ENCODE peak calls at places on chromosomes 5 and 9, in six cellular contexts. J is spleen, P is AG08395, Z is iPS-NIHi11, E is mammary epithelial cell, I is midbrain. O is an unnamed sample.

GRCh38 chr9:129319938-129320481 is 141.9 kb upstream of the IER5L start:
- DNase-seq in E (no peak), P (no peak), J (no peak), Z (no peak), I (no peak), O (peak; percentile 20)

GRCh38 chr5:72854419-72854818 is 38.0 kb downstream of the TNPO1 start:
- DNase-seq in J (no peak), P (no peak), I (no peak), E (peak; percentile 21), Z (no peak), O (no peak)

GRCh38 chr9:133990366-133991210 is 1.5 kb downstream of the VAV2 start:
- DNase-seq in E (peak; percentile 68), I (no peak), J (peak; percentile 74), P (peak; percentile 75), Z (no peak), O (peak; percentile 82)

GRCh38 chr9:117325110-117325788 is 89.6 kb downstream of the ASTN2 start:
- DNase-seq in Z (no peak), P (no peak), J (no peak), E (no peak), I (no peak), O (no peak)

GRCh38 chr9:77438653-77439052 is 209.5 kb downstream of the GNA14 start:
- DNase-seq in I (no peak), P (no peak), Z (no peak), J (no peak), E (no peak), O (no peak)

GRCh38 chr5:101102506-101102905 is 199.4 kb upstream of the ST8SIA4 start:
- DNase-seq in Z (peak; percentile 20), J (no peak), I (no peak), E (peak; percentile 1), P (no peak), O (no peak)

GRCh38 chr9:89442501-89442978 is 55.4 kb downstream of the SEMA4D start:
- DNase-seq in P (no peak), I (no peak), Z (no peak), J (no peak), E (no peak), O (no peak)

GRCh38 chr9:71783120-71783523 is 14.8 kb upstream of the CEMIP2 start:
- DNase-seq in J (peak; percentile 93), I (no peak), P (no peak), E (peak; percentile 88), Z (no peak), O (peak; percentile 78)

GRCh38 chr5:39119404-39120051 is 45.3 kb upstream of the RICTOR start:
- DNase-seq in E (no peak), J (no peak), P (no peak), Z (no peak), I (no peak), O (no peak)

GRCh38 chr5:158589939-158590338 is 509.8 kb downstream of the EBF1 start:
- DNase-seq in P (no peak), I (no peak), Z (no peak), J (no peak), E (no peak), O (no peak)

GRCh38 chr9:124835026-124835501 is 18.2 kb upstream of the WDR38 start:
- DNase-seq in Z (no peak), I (peak; percentile 6), J (no peak), P (no peak), E (peak; percentile 86), O (no peak)

GRCh38 chr5:3452622-3453021 is 143.0 kb upstream of the IRX1 start:
- DNase-seq in Z (no peak), I (no peak), E (no peak), P (no peak), J (no peak), O (no peak)

GRCh38 chr5:72600401-72600981 is 93.3 kb upstream of the ZNF366 start:
- DNase-seq in Z (no peak), P (peak; percentile 94), E (peak; percentile 96), J (no peak), I (no peak), O (no peak)

GRCh38 chr5:33330992-33331391 is 109.8 kb upstream of the TARS1 start:
- DNase-seq in P (no peak), I (no peak), J (no peak), E (no peak), Z (no peak), O (no peak)

GRCh38 chr9:137319434-137319975 is 17.4 kb upstream of the NRARP start:
- DNase-seq in E (no peak), Z (peak; percentile 6), J (peak; percentile 77), I (no peak), P (no peak), O (no peak)

GRCh38 chr5:111730659-111731382 is 26.2 kb downstream of the NREP start:
- DNase-seq in Z (no peak), P (no peak), J (no peak), E (no peak), I (no peak), O (no peak)

GRCh38 chr5:154610321-154611154 is 132.5 kb upstream of the HAND1 start:
- DNase-seq in E (peak; percentile 56), P (peak; percentile 85), I (peak; percentile 64), Z (peak; percentile 97), J (peak; percentile 89), O (peak; percentile 93)

GRCh38 chr9:109452761-109453160 is 45.3 kb downstream of the PTPN3 start:
- DNase-seq in P (peak; percentile 22), J (no peak), Z (no peak), E (peak; percentile 80), I (no peak), O (peak; percentile 33)

GRCh38 chr5:139382371-139382770 is 726 bp downstream of the SLC23A1 start:
- DNase-seq in Z (no peak), I (no peak), P (no peak), J (peak; percentile 67), E (no peak), O (no peak)

GRCh38 chr9:128771094-128771721 is 519 bp downstream of the ZER1 start:
- DNase-seq in P (no peak), Z (no peak), I (no peak), J (no peak), E (peak; percentile 37), O (peak; percentile 31)

GRCh38 chr9:75591972-75592371 is 298.5 kb upstream of the PCSK5 start:
- DNase-seq in P (no peak), J (no peak), I (no peak), Z (no peak), E (no peak), O (no peak)

GRCh38 chr5:9409413-9410089 is 136.3 kb downstream of the SEMA5A start:
- DNase-seq in Z (no peak), I (no peak), E (no peak), P (no peak), J (no peak), O (no peak)

GRCh38 chr5:86797677-86798076 is 179.9 kb downstream of the COX7C start:
- DNase-seq in E (no peak), P (no peak), J (no peak), I (no peak), Z (peak; percentile 46), O (peak; percentile 7)

GRCh38 chr9:136304456-136304855 is 562 bp upstream of the CCDC187 start:
- DNase-seq in I (no peak), P (no peak), J (no peak), Z (no peak), E (no peak), O (no peak)

GRCh38 chr5:111735829-111736228 is 21.2 kb downstream of the NREP start:
- DNase-seq in J (no peak), Z (peak; percentile 26), I (no peak), P (peak; percentile 84), E (peak; percentile 81), O (no peak)

GRCh38 chr5:57681942-57682341 is 199.3 kb upstream of the ACTBL2 start:
- DNase-seq in E (peak; percentile 99), I (no peak), P (no peak), J (no peak), Z (no peak), O (no peak)

GRCh38 chr9:81207651-81208050 is 481.7 kb downstream of the TLE1 start:
- DNase-seq in E (no peak), J (no peak), Z (no peak), P (no peak), I (no peak), O (no peak)

GRCh38 chr5:35924950-35925722 is 13.3 kb downstream of the CAPSL start:
- DNase-seq in J (peak; percentile 91), I (peak; percentile 78), E (peak; percentile 61), Z (peak; percentile 70), P (peak; percentile 81), O (peak; percentile 66)

GRCh38 chr5:90519081-90519480 is 10.3 kb downstream of the LYSMD3 start:
- DNase-seq in Z (no peak), P (no peak), I (no peak), E (no peak), J (no peak), O (no peak)

GRCh38 chr5:64384761-64385160 is 121.1 kb upstream of the RGS7BP start:
- DNase-seq in Z (peak; percentile 48), J (no peak), P (no peak), I (no peak), E (peak; percentile 4), O (peak; percentile 1)

GRCh38 chr9:117028103-117028858 is 341.2 kb downstream of the TRIM32 start:
- DNase-seq in Z (peak; percentile 17), I (no peak), J (no peak), E (no peak), P (no peak), O (no peak)

O was measured in ELF-1.